ENCODE peak calls at places on chromosomes 2 and 18, in eight cellular contexts. X is cardiac muscle cell, C is tibial nerve, I is H1, Y is HFF-Myc, Q is sigmoid colon, L is epithelial cell of esophagus, U is HL-60. R is an unnamed sample.

GRCh38 chr18:49723648-49724180 is 89.6 kb downstream of the ACAA2 start:
- DNase-seq in U (no peak), I (no peak), X (peak), Y (no peak), L (peak), C (no peak), Q (no peak), R (peak)

GRCh38 chr2:62787381-62787780 is 81.9 kb downstream of the EHBP1 start:
- DNase-seq in I (no peak), Q (no peak), Y (no peak), X (peak), C (no peak), U (no peak), L (peak), R (no peak)

GRCh38 chr2:8198776-8199382 is 483.0 kb upstream of the ID2 start:
- DNase-seq in Q (no peak), I (no peak), Y (no peak), C (no peak), X (no peak), U (no peak), L (no peak), R (no peak)

GRCh38 chr2:158518083-158518482 is 61.3 kb downstream of the PKP4 start:
- DNase-seq in I (no peak), C (no peak), X (peak), Y (no peak), U (peak), Q (peak), L (peak), R (no peak)

GRCh38 chr2:27496357-27497287 is at the start of gene GCKR:
- DNase-seq in I (no peak), U (no peak), Q (no peak), X (peak), C (no peak), L (peak), Y (no peak), R (no peak)

GRCh38 chr2:149597050-149598013 is 9.8 kb upstream of the MMADHC start:
- DNase-seq in Q (peak), C (no peak), X (peak), I (peak), Y (peak), U (peak), L (peak), R (no peak)

GRCh38 chr2:77104554-77104953 is 417.6 kb downstream of the LRRTM4 start:
- DNase-seq in I (no peak), L (no peak), Q (no peak), U (no peak), Y (no peak), C (no peak), X (no peak), R (no peak)

GRCh38 chr2:202831241-202831997 is 40.1 kb downstream of the ICA1L start:
- DNase-seq in X (peak), Q (no peak), I (no peak), U (peak), C (no peak), Y (peak), L (peak), R (no peak)

GRCh38 chr2:33614190-33614589 is 15.1 kb upstream of the FAM98A start:
- DNase-seq in Q (no peak), Y (no peak), U (no peak), I (no peak), C (no peak), X (peak), L (no peak), R (no peak)

GRCh38 chr2:145538661-145539319 is 1018.9 kb upstream of the ZEB2 start:
- DNase-seq in Q (no peak), Y (no peak), X (no peak), L (no peak), U (no peak), C (no peak), I (no peak), R (no peak)

GRCh38 chr2:10426726-10427567 is 21.2 kb downstream of the ODC1 start:
- DNase-seq in I (no peak), Y (no peak), C (no peak), X (no peak), L (no peak), Q (no peak), U (no peak), R (no peak)

GRCh38 chr18:45686892-45687611 is 36.9 kb upstream of the SLC14A1 start:
- DNase-seq in L (no peak), Q (no peak), C (no peak), U (peak), I (no peak), Y (no peak), X (peak), R (no peak)

GRCh38 chr2:67476808-67477790 is 80.0 kb downstream of the ETAA1 start:
- DNase-seq in Y (peak), L (peak), I (no peak), X (peak), C (no peak), Q (peak), U (no peak), R (no peak)
- TF ChIP-seq CTCF in Y (peak), L (peak), I (peak), X (peak), C (no peak), Q (no peak), U (no peak), R (peak)

GRCh38 chr2:226891780-226892590 is 56.1 kb downstream of the RHBDD1 start:
- DNase-seq in Q (no peak), L (peak), U (no peak), Y (peak), I (no peak), X (peak), C (no peak), R (no peak)

GRCh38 chr2:226892729-226893128 is 56.9 kb downstream of the RHBDD1 start:
- DNase-seq in L (no peak), Q (no peak), Y (peak), C (no peak), U (no peak), X (peak), I (no peak), R (no peak)

GRCh38 chr2:226894752-226895151 is 58.9 kb downstream of the RHBDD1 start:
- DNase-seq in U (no peak), Y (no peak), C (no peak), Q (no peak), L (no peak), I (no peak), X (no peak), R (no peak)

GRCh38 chr2:226895579-226895978 is 59.7 kb downstream of the RHBDD1 start:
- DNase-seq in I (no peak), X (no peak), Y (no peak), U (no peak), C (no peak), Q (no peak), L (no peak), R (no peak)

DNA sequence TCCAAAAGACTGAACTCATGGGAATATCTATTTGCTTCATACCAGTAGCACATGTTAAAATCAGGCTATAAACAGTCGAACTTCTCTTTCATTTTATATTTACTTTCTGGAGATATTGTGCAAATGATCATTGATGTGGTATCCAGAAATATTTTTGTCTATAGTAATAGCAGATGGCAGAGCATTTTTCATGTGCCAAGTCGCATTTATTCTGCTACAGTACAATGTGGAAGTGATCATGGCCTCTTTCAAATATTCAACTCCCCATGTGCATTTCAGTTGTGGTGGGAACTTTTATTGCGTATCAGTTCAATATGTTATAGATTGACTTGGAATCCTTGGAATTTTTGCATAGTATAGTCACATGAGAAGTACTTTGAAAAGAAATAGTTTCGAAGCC is 57.4 kb downstream of the RHBDD1 start:
- DNase-seq in Q (no peak), L (no peak), I (no peak), U (no peak), X (no peak), C (no peak), Y (peak), R (no peak)
- H3K4me3 ChIP-seq in Q (no peak), L (no peak), I (no peak), U (no peak), X (no peak), C (no peak), Y (no peak), R (no peak)

GRCh38 chr2:167761465-167762136 is 485.8 kb downstream of the STK39 start:
- DNase-seq in I (no peak), Y (no peak), U (no peak), C (no peak), L (no peak), X (no peak), Q (no peak), R (no peak)

GRCh38 chr2:167764772-167765341 is 482.5 kb downstream of the STK39 start:
- DNase-seq in I (no peak), L (peak), Q (no peak), Y (no peak), X (no peak), U (no peak), C (no peak), R (no peak)

GRCh38 chr2:167756427-167756826 is 491.0 kb downstream of the STK39 start:
- DNase-seq in C (no peak), Y (no peak), L (no peak), I (no peak), U (no peak), X (peak), Q (no peak), R (no peak)

GRCh38 chr2:167758292-167758691 is 489.1 kb downstream of the STK39 start:
- DNase-seq in U (no peak), C (no peak), Q (no peak), I (no peak), Y (no peak), L (no peak), X (no peak), R (no peak)

GRCh38 chr2:167759531-167759930 is 487.9 kb downstream of the STK39 start:
- DNase-seq in U (no peak), Q (no peak), L (no peak), I (no peak), X (no peak), Y (no peak), C (no peak), R (no peak)
- TF ChIP-seq CTCF in U (no peak), Q (no peak), L (no peak), I (peak), X (no peak), Y (no peak), C (no peak), R (no peak)

DNA sequence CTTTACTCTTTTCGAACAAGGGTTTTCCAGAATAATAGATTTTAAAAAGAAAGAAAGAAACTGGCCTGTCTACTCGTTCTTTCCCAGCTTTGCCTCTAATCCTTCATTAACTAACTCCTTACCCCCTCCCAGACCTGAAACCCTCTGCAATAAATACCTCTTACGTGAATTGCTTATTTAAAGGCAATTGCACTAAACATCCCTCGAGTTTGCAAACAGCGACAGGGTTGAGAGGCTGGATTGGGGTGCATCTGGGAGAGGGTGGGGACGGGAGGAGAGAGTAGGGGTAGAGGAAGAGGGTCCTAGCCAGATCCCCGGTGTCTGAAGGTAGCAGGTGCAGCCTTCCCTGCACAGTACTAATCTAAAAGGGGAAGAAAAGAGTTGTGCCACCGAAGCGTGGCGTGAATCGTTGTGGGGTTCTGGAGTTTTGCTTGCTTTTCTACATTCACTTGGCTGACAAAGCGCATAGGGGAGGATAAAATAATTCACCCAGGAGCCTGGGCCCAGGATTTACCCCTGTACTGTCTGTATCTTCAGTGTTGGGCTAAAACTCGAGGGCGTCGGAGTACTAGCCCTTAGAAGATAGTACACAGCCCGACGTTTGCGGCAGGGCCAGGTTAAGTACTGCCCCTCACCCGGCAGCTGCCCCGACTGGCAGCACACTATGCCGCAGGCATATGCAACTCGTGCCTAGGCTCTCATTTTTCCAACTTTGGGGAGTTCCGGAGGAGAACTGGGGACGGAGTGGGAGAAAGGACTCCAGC is 1.9 kb upstream of the NEUROD1 start:
- DNase-seq in I (no peak), L (no peak), X (no peak), Y (no peak), U (no peak), C (no peak), Q (no peak), R (no peak)
- H3K4me3 ChIP-seq in I (no peak), L (no peak), X (no peak), Y (no peak), U (no peak), C (no peak), Q (no peak), R (no peak)